ENCODE peak calls at places on chromosome 21, in nine cellular contexts. C, I, T, Y, L, R, G, D and E are unnamed samples.

GRCh38 chr21:44353200-44353970 is at the start of gene TRPM2:
- DNase-seq in C (peak), T (no peak), Y (peak), I (peak), L (no peak), D (peak), R (no peak), G (no peak), E (peak)

GRCh38 chr21:15443740-15444117 is 286.1 kb upstream of the USP25 start:
- DNase-seq in D (no peak), C (no peak), L (no peak), T (no peak), G (no peak), I (no peak), Y (no peak), R (no peak), E (no peak)

GRCh38 chr21:42299324-42300044 is 15.7 kb downstream of the TFF3 start:
- DNase-seq in L (no peak), G (no peak), I (no peak), T (no peak), R (no peak), Y (peak), C (no peak), D (no peak), E (no peak)

GRCh38 chr21:25572895-25573310 is 34.4 kb downstream of the MRPL39 start:
- DNase-seq in C (peak), Y (no peak), R (peak), G (no peak), I (peak), L (no peak), T (peak), D (no peak), E (no peak)

GRCh38 chr21:33587792-33588484 is 546 bp downstream of the DONSON start:
- DNase-seq in T (peak), D (peak), Y (peak), G (no peak), L (no peak), C (no peak), R (peak), I (no peak), E (peak)

GRCh38 chr21:35423694-35424093 is 374.6 kb upstream of the RUNX1 start:
- DNase-seq in L (no peak), Y (no peak), I (no peak), T (no peak), C (no peak), D (no peak), G (no peak), R (peak), E (no peak)

GRCh38 chr21:42356036-42356435 is 5.2 kb upstream of the TFF2 start:
- DNase-seq in I (no peak), R (no peak), C (no peak), T (no peak), G (no peak), D (no peak), L (no peak), Y (no peak), E (no peak)

GRCh38 chr21:32364387-32364786 is 28.4 kb downstream of the URB1 start:
- DNase-seq in C (no peak), G (no peak), D (no peak), I (no peak), Y (no peak), T (no peak), L (no peak), R (no peak), E (no peak)

GRCh38 chr21:33734326-33734725 is 92.0 kb downstream of the ITSN1 start:
- DNase-seq in D (no peak), Y (no peak), L (no peak), T (no peak), R (peak), I (no peak), C (no peak), G (no peak), E (no peak)

GRCh38 chr21:40732998-40733397 is 114.0 kb downstream of the DSCAM start:
- DNase-seq in L (no peak), G (no peak), Y (no peak), T (no peak), R (no peak), I (no peak), C (no peak), D (no peak), E (peak)

GRCh38 chr21:37207441-37208009 is 59.6 kb downstream of the VPS26C start:
- DNase-seq in L (no peak), C (peak), R (peak), T (no peak), I (no peak), G (no peak), Y (peak), D (peak), E (peak)

GRCh38 chr21:45405271-45405818 is 380 bp downstream of the COL18A1 start:
- DNase-seq in R (no peak), L (no peak), I (no peak), C (peak), Y (no peak), T (peak), D (peak), G (no peak), E (no peak)

GRCh38 chr21:14584357-14585095 is 38.4 kb upstream of the SAMSN1 start:
- DNase-seq in Y (no peak), D (no peak), C (no peak), G (no peak), R (no peak), T (no peak), L (no peak), I (no peak), E (no peak)

GRCh38 chr21:22855581-22855980 is 1857.4 kb downstream of the NCAM2 start:
- DNase-seq in D (no peak), I (no peak), T (no peak), C (no peak), Y (no peak), G (no peak), L (no peak), R (no peak), E (no peak)

GRCh38 chr21:29704719-29705118 is 235.1 kb downstream of the GRIK1 start:
- DNase-seq in G (no peak), D (no peak), R (no peak), Y (no peak), T (no peak), C (no peak), L (no peak), I (no peak), E (no peak)

GRCh38 chr21:37531402-37532042 is 164.9 kb downstream of the DYRK1A start:
- DNase-seq in G (no peak), L (no peak), C (no peak), T (no peak), D (peak), Y (no peak), R (peak), I (no peak), E (no peak)

GRCh38 chr21:36926989-36927695 is 39.3 kb downstream of the HLCS start:
- DNase-seq in Y (no peak), C (no peak), D (no peak), R (no peak), G (no peak), L (no peak), T (no peak), I (no peak), E (no peak)